ENCODE peak calls at places on chromosomes 5 and 9, in four cellular contexts. Z is SK-MEL-5, Q is GM04504, B is uterus. W is an unnamed sample.

GRCh38 chr5:81393783-81394718 is at the start of gene ACOT12:
- DNase-seq in Z (no peak), Q (no peak), B (peak; percentile 16), W (no peak)

GRCh38 chr9:971901-972511 is 4.4 kb upstream of the DMRT3 start:
- DNase-seq in Z (no peak), Q (no peak), B (no peak), W (no peak)

GRCh38 chr5:98872679-98873078 is 56.1 kb downstream of the CHD1 start:
- DNase-seq in Z (no peak), Q (no peak), B (no peak), W (peak; percentile 31)

GRCh38 chr9:104293877-104294276 is 199.8 kb downstream of the SMC2 start:
- DNase-seq in Z (no peak), Q (no peak), B (no peak), W (no peak)

GRCh38 chr5:175015028-175015427 is 290.6 kb downstream of the MSX2 start:
- DNase-seq in Z (no peak), Q (no peak), B (no peak), W (no peak)

GRCh38 chr9:91948423-91949292 is 1.4 kb downstream of the ROR2 start:
- DNase-seq in Z (no peak), Q (no peak), B (peak; percentile 74), W (peak; percentile 52)

GRCh38 chr9:19130436-19130835 is 3.1 kb upstream of the PLIN2 start:
- DNase-seq in Z (no peak), Q (no peak), B (no peak), W (no peak)

GRCh38 chr9:13651969-13652663 is 372.6 kb upstream of the MPDZ start:
- DNase-seq in Z (no peak), Q (no peak), B (no peak), W (no peak)

GRCh38 chr9:68725070-68725469 is 20.0 kb downstream of the PIP5K1B start:
- DNase-seq in Z (no peak), Q (no peak), B (no peak), W (no peak)

GRCh38 chr5:134944630-134945029 is 23.1 kb upstream of the CATSPER3 start:
- DNase-seq in Z (no peak), Q (peak; percentile 17), B (no peak), W (no peak)